ENCODE peak calls at places on chromosome 1, in four cellular contexts. W is A549, R is HCT116, G is K562. M is an unnamed sample.

GRCh38 chr1:7784492-7785071 is 491 bp downstream of the PER3 start:
- DNase-seq in W (no peak), R (no peak), G (no peak), M (no peak)

GRCh38 chr1:234478481-234479309 is at the start of gene TARBP1:
- DNase-seq in W (peak; percentile 86), R (peak; percentile 22), G (peak; percentile 92), M (peak; percentile 90)

GRCh38 chr1:186155594-186155993 is 219.5 kb downstream of the TPR start:
- DNase-seq in W (peak; percentile 38), R (peak; percentile 53), G (peak; percentile 30), M (peak; percentile 40)

GRCh38 chr1:66380452-66381212 is 153.3 kb upstream of the SGIP1 start:
- DNase-seq in W (no peak), R (no peak), G (no peak), M (peak; percentile 83)

GRCh38 chr1:12630946-12631540 is 12.8 kb upstream of the AADACL4 start:
- DNase-seq in W (no peak), R (no peak), G (no peak), M (peak; percentile 74)

GRCh38 chr1:202154766-202155477 is 5.5 kb downstream of the PTPN7 start:
- DNase-seq in W (peak; percentile 46), R (peak; percentile 76), G (peak; percentile 73), M (peak; percentile 66)

GRCh38 chr1:80892452-80892995 is 908.2 kb upstream of the ADGRL2 start:
- DNase-seq in W (no peak), R (no peak), G (no peak), M (no peak)

GRCh38 chr1:241592273-241592958 is 47.8 kb downstream of the CHML start:
- DNase-seq in W (no peak), R (peak; percentile 48), G (no peak), M (peak; percentile 40)

GRCh38 chr1:85884372-85885035 is 176.3 kb upstream of the ZNHIT6 start:
- DNase-seq in W (no peak), R (no peak), G (peak; percentile 3), M (no peak)

GRCh38 chr1:12088607-12089006 is 25.5 kb downstream of the TNFRSF8 start:
- DNase-seq in W (no peak), R (no peak), G (no peak), M (peak; percentile 51)

GRCh38 chr1:51192213-51192843 is 43.7 kb upstream of the RNF11 start:
- DNase-seq in W (peak; percentile 35), R (peak; percentile 63), G (peak; percentile 65), M (peak; percentile 75)

GRCh38 chr1:71737768-71738167 is 544.6 kb downstream of the NEGR1 start:
- DNase-seq in W (no peak), R (no peak), G (no peak), M (no peak)

GRCh38 chr1:81617308-81618027 is 183.3 kb upstream of the ADGRL2 start:
- DNase-seq in W (no peak), R (no peak), G (no peak), M (peak; percentile 34)

GRCh38 chr1:20666804-20667203 is 5.6 kb upstream of the DDOST start:
- DNase-seq in W (peak; percentile 46), R (peak; percentile 29), G (peak; percentile 81), M (peak; percentile 47)

GRCh38 chr1:63276625-63277024 is 45.7 kb upstream of the FOXD3 start:
- DNase-seq in W (no peak), R (no peak), G (no peak), M (no peak)

GRCh38 chr1:113701429-113701828 is 57.9 kb downstream of the PHTF1 start:
- DNase-seq in W (no peak), R (no peak), G (no peak), M (peak; percentile 64)

GRCh38 chr1:22216210-22216883 is 73.5 kb upstream of the WNT4 start:
- DNase-seq in W (no peak), R (no peak), G (no peak), M (no peak)

GRCh38 chr1:57467825-57468224 is 44.0 kb upstream of the DAB1 start:
- DNase-seq in W (no peak), R (no peak), G (no peak), M (no peak)

GRCh38 chr1:181094813-181095212 is 6.3 kb downstream of the IER5 start:
- DNase-seq in W (no peak), R (no peak), G (no peak), M (no peak)

GRCh38 chr1:77007675-77008074 is 140.4 kb downstream of the ST6GALNAC5 start:
- DNase-seq in W (no peak), R (no peak), G (no peak), M (no peak)

GRCh38 chr1:200224315-200224714 is 185.5 kb downstream of the ZNF281 start:
- DNase-seq in W (no peak), R (no peak), G (no peak), M (no peak)

GRCh38 chr1:180295999-180296398 is 65.9 kb downstream of the LHX4 start:
- DNase-seq in W (no peak), R (no peak), G (no peak), M (no peak)

GRCh38 chr1:201119826-201120225 is 7.2 kb downstream of the ASCL5 start:
- DNase-seq in W (no peak), R (no peak), G (no peak), M (peak; percentile 58)

GRCh38 chr1:25080294-25081209 is 150.5 kb upstream of the RUNX3 start:
- DNase-seq in W (no peak), R (peak; percentile 32), G (peak; percentile 52), M (peak; percentile 83)

GRCh38 chr1:109615879-109616278 is 3.5 kb downstream of the GNAT2 start:
- DNase-seq in W (no peak), R (no peak), G (no peak), M (peak; percentile 93)

GRCh38 chr1:45685308-45686080 is 839 bp downstream of the GPBP1L1 start:
- DNase-seq in W (peak; percentile 15), R (no peak), G (peak; percentile 24), M (peak; percentile 37)

GRCh38 chr1:2353215-2353906 is 38.0 kb downstream of the MORN1 start:
- DNase-seq in W (no peak), R (no peak), G (no peak), M (no peak)

GRCh38 chr1:229781453-229781852 is 155.4 kb downstream of the URB2 start:
- DNase-seq in W (no peak), R (peak; percentile 7), G (no peak), M (no peak)

GRCh38 chr1:45569962-45570581 is 13.8 kb upstream of the NASP start:
- DNase-seq in W (peak; percentile 35), R (peak; percentile 48), G (peak; percentile 79), M (peak; percentile 81)

GRCh38 chr1:6300342-6301141 is 39.6 kb upstream of the GPR153 start:
- DNase-seq in W (no peak), R (no peak), G (no peak), M (no peak)

GRCh38 chr1:228236744-228237143 is 28.9 kb downstream of the OBSCN start:
- DNase-seq in W (no peak), R (peak; percentile 13), G (peak; percentile 64), M (peak; percentile 63)

GRCh38 chr1:158813159-158813558 is 18.0 kb upstream of the MNDA start:
- DNase-seq in W (no peak), R (no peak), G (no peak), M (peak; percentile 68)

GRCh38 chr1:101174722-101175121 is 62.1 kb upstream of the S1PR1 start:
- DNase-seq in W (no peak), R (no peak), G (no peak), M (no peak)

GRCh38 chr1:212556822-212557549 is 51.6 kb upstream of the ATF3 start:
- DNase-seq in W (no peak), R (no peak), G (no peak), M (no peak)

GRCh38 chr1:111334169-111334568 is 43.5 kb downstream of the CHIA start:
- DNase-seq in W (no peak), R (peak; percentile 21), G (peak; percentile 27), M (peak; percentile 55)

GRCh38 chr1:24015226-24016210 is 35.4 kb upstream of the SRSF10 start:
- DNase-seq in W (no peak), R (no peak), G (peak; percentile 3), M (no peak)

GRCh38 chr1:24021403-24022266 is 41.5 kb upstream of the SRSF10 start:
- DNase-seq in W (no peak), R (no peak), G (peak; percentile 18), M (no peak)

GRCh38 chr1:24020470-24020869 is 40.3 kb upstream of the SRSF10 start:
- DNase-seq in W (no peak), R (no peak), G (peak; percentile 9), M (no peak)

GRCh38 chr1:24020032-24020431 is 39.9 kb upstream of the SRSF10 start:
- DNase-seq in W (no peak), R (no peak), G (peak; percentile 1), M (no peak)

DNA sequence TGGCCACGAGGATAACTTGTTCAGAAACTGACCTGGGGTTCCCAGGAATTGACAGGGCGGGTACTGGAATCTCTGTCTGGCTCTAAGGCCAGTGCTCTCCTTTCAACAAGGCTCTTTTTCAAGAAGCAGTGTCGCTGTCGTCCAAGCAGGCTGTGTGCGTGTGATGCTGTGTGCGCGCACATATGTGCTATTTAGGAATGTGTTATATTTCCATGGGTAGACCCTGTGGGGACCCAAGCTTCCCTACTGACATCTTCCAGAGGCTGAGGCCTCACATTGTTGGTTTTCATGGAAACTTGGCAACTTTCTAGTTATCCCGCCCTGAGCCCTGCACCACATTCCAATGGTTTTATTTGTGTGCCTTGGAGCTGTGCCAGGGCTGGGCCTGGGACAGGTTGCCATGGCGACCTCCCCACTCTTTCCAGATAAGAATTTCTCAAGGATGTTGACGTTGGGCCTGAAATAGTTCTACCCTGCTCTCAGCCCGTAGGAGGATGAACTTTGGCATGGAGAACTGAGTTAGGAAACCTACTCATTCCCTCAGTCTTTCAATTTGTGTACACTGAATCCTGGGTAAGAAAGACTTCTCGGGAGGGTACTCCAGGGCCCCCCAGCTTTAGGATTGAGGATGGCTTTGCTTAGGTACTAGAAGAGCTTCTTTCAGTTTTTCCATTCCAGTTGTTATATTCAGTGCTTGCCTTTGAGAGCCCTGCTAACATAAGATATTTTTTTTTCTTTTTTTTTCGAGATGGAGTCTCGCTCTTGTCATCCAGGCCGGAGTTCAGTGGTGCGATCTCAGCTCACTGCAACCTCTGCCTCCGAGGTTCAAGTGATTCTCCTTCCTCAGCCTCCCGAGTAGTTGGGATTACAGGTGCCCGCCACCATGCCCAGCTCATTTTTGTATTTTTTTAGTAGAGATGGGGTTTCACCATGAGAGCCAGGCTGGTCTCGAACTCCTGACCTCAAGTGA is 38.8 kb upstream of the SRSF10 start:
- DNase-seq in W (peak; percentile 90), R (peak; percentile 79), G (peak; percentile 77), M (no peak)
- TF ChIP-seq MAX in W (peak; percentile 57), R (no peak), G (no peak), M (no peak)

GRCh38 chr1:156858959-156859522 is at the start of gene INSRR:
- DNase-seq in W (no peak), R (no peak), G (peak; percentile 76), M (peak; percentile 61)
- TF ChIP-seq MAX in W (no peak), R (no peak), G (no peak), M (no peak)

DNA sequence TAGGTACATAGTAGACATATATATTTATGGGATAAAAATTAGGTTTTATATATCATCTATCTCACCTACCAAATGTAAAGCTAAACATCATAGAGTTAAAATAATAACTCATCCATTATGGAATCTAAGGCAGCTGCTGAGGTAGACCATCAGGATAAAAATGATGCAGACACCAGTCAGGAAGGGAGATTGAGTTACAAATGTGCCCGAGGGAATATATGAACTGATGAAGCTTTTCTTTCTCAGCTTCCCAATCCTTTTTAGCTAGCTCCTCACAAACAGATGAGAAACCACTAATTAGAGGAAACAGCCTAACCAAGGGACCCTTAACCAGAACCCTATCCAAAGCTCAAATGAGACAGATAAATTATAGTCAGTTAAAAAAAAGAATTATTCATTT is 20.9 kb downstream of the TTLL7 start:
- DNase-seq in W (no peak), R (no peak), G (no peak), M (no peak)
- TF ChIP-seq MAX in W (no peak), R (no peak), G (no peak), M (no peak)

GRCh38 chr1:42267904-42268303 is 67.1 kb downstream of the FOXJ3 start:
- DNase-seq in W (no peak), R (no peak), G (no peak), M (no peak)
- TF ChIP-seq MAX in W (no peak), R (no peak), G (no peak), M (no peak)

GRCh38 chr1:117892512-117892911 is 36.9 kb downstream of the GDAP2 start:
- DNase-seq in W (no peak), R (no peak), G (no peak), M (no peak)
- TF ChIP-seq MAX in W (no peak), R (no peak), G (no peak), M (no peak)